ENCODE peak calls at places on chromosomes 4 and X, in five cellular contexts. C is epithelial cell of esophagus, I is trophoblast cell, K is skeletal muscle cell, Z is sigmoid colon. D is an unnamed sample.
A peak's percentile ranks its signal among the peaks of the same experiment; 100 is the strongest.

GRCh38 chr4:87839309-87839946 is 6.7 kb downstream of the MEPE start:
- DNase-seq in C (peak; percentile 56), I (no peak), K (no peak), Z (peak; percentile 69), D (no peak)

GRCh38 chrX:12137982-12138365 is 299 bp upstream of the FRMPD4 start:
- DNase-seq in C (peak; percentile 9), I (no peak), K (no peak), Z (no peak), D (no peak)

GRCh38 chr4:150010525-150011126 is 67.6 kb upstream of the DCLK2 start:
- DNase-seq in C (peak; percentile 72), I (peak; percentile 46), K (no peak), Z (no peak), D (no peak)

GRCh38 chrX:107482046-107482445 is 32.6 kb downstream of the FRMPD3 start:
- DNase-seq in C (no peak), I (no peak), K (no peak), Z (no peak), D (no peak)

GRCh38 chr4:8832130-8832930 is 39.3 kb downstream of the HMX1 start:
- DNase-seq in C (no peak), I (no peak), K (no peak), Z (peak; percentile 40), D (no peak)

GRCh38 chrX:77347572-77347971 is 99.6 kb upstream of the FGF16 start:
- DNase-seq in C (peak; percentile 0), I (no peak), K (no peak), Z (no peak), D (no peak)

GRCh38 chr4:69881173-69881773 is 21.3 kb upstream of the SULT1E1 start:
- DNase-seq in C (peak; percentile 64), I (peak; percentile 27), K (peak; percentile 21), Z (no peak), D (no peak)

GRCh38 chr4:17781072-17781830 is at the start of gene FAM184B:
- DNase-seq in C (peak; percentile 14), I (no peak), K (no peak), Z (no peak), D (no peak)

GRCh38 chr4:105622269-105622668 is 69.8 kb downstream of the ARHGEF38 start:
- DNase-seq in C (no peak), I (no peak), K (peak; percentile 92), Z (no peak), D (no peak)

GRCh38 chrX:11180571-11180970 is 69.4 kb downstream of the HCCS start:
- DNase-seq in C (peak; percentile 79), I (no peak), K (no peak), Z (no peak), D (no peak)

GRCh38 chr4:60794372-60794771 is 405.8 kb upstream of the ADGRL3 start:
- DNase-seq in C (no peak), I (no peak), K (no peak), Z (no peak), D (no peak)

GRCh38 chr4:36363024-36363423 is 81.6 kb downstream of the DTHD1 start:
- DNase-seq in C (peak; percentile 61), I (no peak), K (no peak), Z (no peak), D (no peak)

GRCh38 chr4:163249042-163249441 is 82.4 kb upstream of the NAF1 start:
- DNase-seq in C (no peak), I (no peak), K (no peak), Z (no peak), D (no peak)

GRCh38 chr4:137664416-137664815 is 132.1 kb upstream of the PCDH18 start:
- DNase-seq in C (no peak), I (no peak), K (peak; percentile 43), Z (no peak), D (no peak)

GRCh38 chrX:153635788-153636668 is 11.0 kb upstream of the DUSP9 start:
- DNase-seq in C (peak; percentile 36), I (no peak), K (no peak), Z (peak; percentile 50), D (no peak)

GRCh38 chr4:13918110-13918509 is 290.6 kb upstream of the BOD1L1 start:
- DNase-seq in C (peak; percentile 95), I (peak; percentile 59), K (peak; percentile 99), Z (peak; percentile 70), D (peak; percentile 96)

DNA sequence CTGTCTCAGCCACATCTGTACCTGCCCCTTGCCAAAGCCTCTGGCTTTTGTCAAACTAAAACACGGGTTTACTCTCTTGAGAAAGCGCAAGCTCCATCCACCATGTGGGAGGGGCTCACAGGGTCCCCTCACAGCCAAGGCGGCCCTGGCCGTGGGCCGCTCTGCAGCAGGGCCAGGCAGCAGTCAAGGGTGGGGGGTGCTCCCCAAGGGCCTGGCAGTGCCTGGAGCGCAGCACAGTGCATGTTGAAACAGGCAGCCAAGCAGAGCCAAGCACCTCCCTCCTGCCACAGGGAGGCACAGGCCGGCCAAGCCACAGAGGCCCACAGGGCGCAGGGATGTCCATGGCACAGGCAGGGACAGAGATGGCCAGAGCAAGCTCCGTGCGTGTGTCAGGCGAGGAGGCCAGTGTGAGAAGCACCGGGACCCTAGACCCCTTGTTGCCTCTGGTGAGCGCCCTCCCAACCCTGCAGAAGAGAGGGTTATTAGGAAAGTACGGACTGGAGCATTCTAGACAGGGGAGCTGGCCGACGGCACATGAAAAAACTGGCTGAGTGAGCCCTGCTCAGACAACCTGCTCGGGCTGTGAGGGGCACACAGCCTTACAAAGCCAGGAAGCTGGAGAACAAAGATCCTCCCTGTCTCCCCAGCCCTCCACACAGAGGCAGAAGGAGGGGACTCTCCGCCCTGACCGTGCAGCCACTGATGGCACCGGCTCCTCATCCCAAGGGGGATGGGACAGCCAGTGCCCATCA is 39.0 kb downstream of the FAM53A start:
- DNase-seq in C (peak; percentile 47), I (no peak), K (no peak), Z (peak; percentile 95), D (no peak)
- H3K4me3 ChIP-seq in C (no peak overlapping the region), I (no peak overlapping the region), K (no peak overlapping the region), Z (no peak overlapping the region), D (no peak overlapping the region)

DNA sequence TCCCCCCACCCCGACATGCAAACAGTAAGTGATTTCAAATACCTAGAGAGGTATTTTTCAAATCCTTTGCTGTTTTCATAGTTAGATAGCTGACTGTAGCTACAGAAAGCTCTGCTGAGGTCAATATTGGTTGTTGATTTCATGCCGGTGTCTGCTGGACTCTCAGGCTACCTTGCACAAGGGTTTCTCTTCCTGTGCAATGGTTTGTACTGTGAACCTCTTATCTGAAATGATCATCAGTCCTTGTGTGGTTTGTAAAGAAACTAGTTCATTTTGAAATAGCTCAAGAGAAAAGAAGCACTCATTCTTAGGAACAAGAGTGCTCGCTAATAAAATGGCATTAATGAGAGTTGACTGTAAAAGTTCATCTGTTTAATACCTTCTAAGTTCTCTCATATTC is 2.1 kb downstream of the MTM1 start:
- DNase-seq in C (no peak), I (no peak), K (no peak), Z (no peak), D (no peak)
- H3K4me3 ChIP-seq in C (no peak overlapping the region), I (no peak overlapping the region), K (no peak overlapping the region), Z (no peak overlapping the region), D (no peak overlapping the region)

GRCh38 chr4:15703439-15703838 is 574 bp downstream of the BST1 start:
- DNase-seq in C (no peak), I (no peak), K (no peak), Z (no peak), D (no peak)
- H3K4me3 ChIP-seq in C (no peak overlapping the region), I (no peak overlapping the region), K (peak overlapping the region; percentile 48), Z (peak overlapping the region; percentile 48), D (peak overlapping the region; percentile 40)

GRCh38 chr4:46993075-46994006 is at the start of gene GABRA4:
- DNase-seq in C (peak; percentile 2), I (no peak), K (no peak), Z (no peak), D (no peak)
- H3K4me3 ChIP-seq in C (no peak within 1 kb of the TSS), I (peak within 1 kb of the TSS; percentile 70), K (peak within 1 kb of the TSS; percentile 36), Z (no peak within 1 kb of the TSS), D (no peak within 1 kb of the TSS)

DNA sequence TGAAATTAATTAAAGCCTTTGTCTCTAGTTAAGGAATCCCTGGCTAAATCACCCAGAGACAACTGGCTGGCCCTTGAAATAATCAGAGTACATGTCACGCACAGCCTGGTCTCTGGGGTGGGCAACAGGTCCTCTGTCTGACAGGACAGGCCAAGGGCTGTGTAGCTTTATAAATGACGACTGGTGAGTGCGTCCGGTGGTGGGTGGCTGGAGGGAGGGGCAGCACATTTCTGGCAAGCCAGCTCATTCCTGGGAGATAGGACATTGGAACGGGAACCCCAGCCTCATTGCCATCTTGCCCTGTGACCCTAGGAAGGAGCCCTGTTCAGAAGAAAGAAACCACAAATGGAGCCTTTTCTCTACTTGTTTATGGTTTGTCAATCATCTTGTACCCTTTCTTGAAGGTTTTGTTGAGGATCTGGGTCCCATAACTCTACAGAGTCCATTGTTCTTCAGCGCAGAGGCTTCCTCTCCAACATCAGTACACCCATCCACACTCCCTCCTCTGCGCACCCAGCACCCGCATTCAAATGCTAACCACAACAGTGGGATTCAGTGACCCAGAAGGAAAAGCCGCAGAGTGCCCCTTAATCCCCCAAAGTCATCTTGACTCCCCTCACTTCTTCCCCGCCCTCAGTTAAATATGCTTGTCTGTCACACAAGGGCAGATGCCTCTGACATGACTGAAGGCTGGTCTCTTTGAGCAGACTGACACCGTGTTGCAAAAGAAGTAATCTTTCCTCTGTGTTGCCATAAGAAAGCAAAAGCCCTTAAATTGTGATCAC is 368.1 kb downstream of the UNC5C start:
- DNase-seq in C (no peak), I (no peak), K (no peak), Z (no peak), D (no peak)
- H3K4me3 ChIP-seq in C (no peak overlapping the region), I (no peak overlapping the region), K (no peak overlapping the region), Z (no peak overlapping the region), D (no peak overlapping the region)

GRCh38 chr4:89140168-89140759 is 28.9 kb downstream of the TIGD2 start:
- DNase-seq in C (no peak), I (peak; percentile 49), K (no peak), Z (no peak), D (no peak)
- H3K4me3 ChIP-seq in C (no peak overlapping the region), I (no peak overlapping the region), K (no peak overlapping the region), Z (no peak overlapping the region), D (no peak overlapping the region)

GRCh38 chr4:102600689-102601088 is 99.5 kb downstream of the NFKB1 start:
- DNase-seq in C (no peak), I (no peak), K (no peak), Z (no peak), D (no peak)

GRCh38 chr4:102598102-102598758 is 97.1 kb downstream of the NFKB1 start:
- DNase-seq in C (no peak), I (peak; percentile 59), K (no peak), Z (no peak), D (no peak)

GRCh38 chr4:102599455-102599854 is 98.3 kb downstream of the NFKB1 start:
- DNase-seq in C (peak; percentile 89), I (no peak), K (no peak), Z (no peak), D (no peak)

GRCh38 chr4:102599887-102600286 is 98.7 kb downstream of the NFKB1 start:
- DNase-seq in C (peak; percentile 61), I (peak; percentile 17), K (no peak), Z (no peak), D (no peak)

GRCh38 chr4:102598759-102599379 is 97.7 kb downstream of the NFKB1 start:
- DNase-seq in C (peak; percentile 11), I (no peak), K (no peak), Z (no peak), D (no peak)
- H3K4me3 ChIP-seq in C (no peak overlapping the region), I (no peak overlapping the region), K (no peak overlapping the region), Z (no peak overlapping the region), D (no peak overlapping the region)

D was measured in AG09309.